ENCODE peak calls at places on chromosomes 12 and 14, in six cellular contexts. Z, E, O, L, F and J are unnamed samples.

GRCh38 chr12:12441891-12442461 is 85.1 kb downstream of the BORCS5 start:
- DNase-seq in F (no peak), L (no peak), E (no peak), Z (no peak), O (no peak), J (no peak)

GRCh38 chr14:50364792-50365191 is 31.9 kb downstream of the CDKL1 start:
- DNase-seq in F (no peak), L (no peak), O (no peak), Z (no peak), E (no peak), J (no peak)

GRCh38 chr12:13038491-13039161 is 5.6 kb upstream of the FAM234B start:
- DNase-seq in F (no peak), Z (no peak), O (no peak), E (no peak), L (no peak), J (no peak)

GRCh38 chr14:39384177-39384576 is 48.1 kb downstream of the FBXO33 start:
- DNase-seq in F (no peak), Z (no peak), O (no peak), L (no peak), E (no peak), J (no peak)

GRCh38 chr12:56425940-56426438 is 23.2 kb downstream of the TIMELESS start:
- DNase-seq in F (no peak), O (no peak), Z (no peak), L (no peak), E (no peak), J (no peak)

GRCh38 chr14:94670692-94671285 is 58.6 kb downstream of the SERPINA3 start:
- DNase-seq in E (no peak), L (no peak), O (no peak), Z (no peak), F (no peak), J (no peak)

GRCh38 chr12:52831251-52831650 is 2.9 kb downstream of the KRT79 start:
- DNase-seq in L (no peak), Z (no peak), O (no peak), F (no peak), E (no peak), J (no peak)

GRCh38 chr12:26287666-26288408 is 92.5 kb downstream of the SSPN start:
- DNase-seq in F (no peak), Z (peak; percentile 69), E (peak; percentile 25), L (no peak), O (peak; percentile 40), J (no peak)

GRCh38 chr14:36940476-36940875 is 231.9 kb downstream of the SLC25A21 start:
- DNase-seq in Z (no peak), L (no peak), O (no peak), F (no peak), E (no peak), J (no peak)

GRCh38 chr12:132596016-132596415 is 14.4 kb downstream of the LRCOL1 start:
- DNase-seq in Z (no peak), O (no peak), F (no peak), E (peak; percentile 73), L (no peak), J (no peak)

GRCh38 chr14:104983231-104983721 is 2.3 kb upstream of the CLBA1 start:
- DNase-seq in E (peak; percentile 34), O (no peak), Z (no peak), F (no peak), L (no peak), J (peak; percentile 59)

GRCh38 chr12:836952-837351 is 84.6 kb downstream of the WNK1 start:
- DNase-seq in Z (no peak), F (no peak), O (no peak), E (no peak), L (no peak), J (no peak)

GRCh38 chr12:22978962-22979361 is 354.0 kb downstream of the ETNK1 start:
- DNase-seq in F (no peak), Z (no peak), O (no peak), L (no peak), E (no peak), J (no peak)

GRCh38 chr12:45409966-45410365 is 194.1 kb downstream of the ANO6 start:
- DNase-seq in Z (no peak), L (peak; percentile 23), E (no peak), O (no peak), F (peak; percentile 45), J (no peak)

GRCh38 chr12:103820881-103821489 is 20.0 kb downstream of the NT5DC3 start:
- DNase-seq in Z (no peak), E (no peak), F (no peak), O (no peak), L (no peak), J (no peak)

GRCh38 chr12:57593187-57593586 is 2.2 kb downstream of the PIP4K2C start:
- DNase-seq in E (no peak), L (no peak), Z (no peak), O (no peak), F (no peak), J (no peak)

GRCh38 chr12:113448874-113449273 is 22.8 kb downstream of the LHX5 start:
- DNase-seq in L (no peak), O (no peak), E (no peak), F (no peak), Z (no peak), J (no peak)

GRCh38 chr12:10633541-10633940 is 20.1 kb upstream of the MAGOHB start:
- DNase-seq in Z (no peak), F (no peak), O (no peak), E (no peak), L (no peak), J (no peak)

GRCh38 chr14:52797653-52798052 is 6.2 kb upstream of the GNPNAT1 start:
- DNase-seq in E (no peak), Z (no peak), O (no peak), L (no peak), F (no peak), J (no peak)

GRCh38 chr14:49972840-49973239 is 80.0 kb downstream of the ARF6 start:
- DNase-seq in O (peak; percentile 36), E (no peak), F (no peak), Z (peak; percentile 44), L (peak; percentile 48), J (no peak)

GRCh38 chr14:30938617-30939016 is 64.3 kb downstream of the COCH start:
- DNase-seq in Z (no peak), E (no peak), L (no peak), O (no peak), F (no peak), J (no peak)

GRCh38 chr12:120944645-120945217 is 33.6 kb upstream of the HNF1A start:
- DNase-seq in O (peak; percentile 67), Z (peak; percentile 82), F (peak; percentile 40), E (no peak), L (no peak), J (no peak)

GRCh38 chr12:54037360-54038259 is 4.8 kb downstream of the HOXC5 start:
- DNase-seq in E (no peak), Z (no peak), F (no peak), O (no peak), L (no peak), J (no peak)

GRCh38 chr14:98651042-98651441 is 621.0 kb downstream of the BCL11B start:
- DNase-seq in L (no peak), E (no peak), F (no peak), O (no peak), Z (no peak), J (no peak)

GRCh38 chr12:83945871-83946270 is 966.7 kb downstream of the SLC6A15 start:
- DNase-seq in F (no peak), O (no peak), E (no peak), L (no peak), Z (no peak), J (no peak)

GRCh38 chr12:10252201-10252600 is 39.5 kb downstream of the GABARAPL1 start:
- DNase-seq in F (no peak), O (no peak), L (no peak), E (no peak), Z (no peak), J (no peak)

GRCh38 chr12:56261503-56262230 is 3.5 kb upstream of the ANKRD52 start:
- DNase-seq in F (no peak), Z (no peak), L (no peak), O (no peak), E (no peak), J (no peak)

GRCh38 chr12:121803861-121804416 is at the start of gene SETD1B:
- DNase-seq in L (peak; percentile 58), Z (peak; percentile 71), F (peak; percentile 81), E (peak; percentile 91), O (peak; percentile 64), J (peak; percentile 74)

GRCh38 chr12:108305520-108305919 is 33.6 kb downstream of the CMKLR1 start:
- DNase-seq in L (peak; percentile 66), Z (peak; percentile 65), F (peak; percentile 95), E (no peak), O (peak; percentile 46), J (peak; percentile 94)
- H3K4me1 ChIP-seq in L (peaks cover 1% of the 10 kb centered on the region), Z (peaks cover 53% of the 10 kb centered on the region), F (peaks cover 82% of the 10 kb centered on the region), E (peaks cover 68% of the 10 kb centered on the region), O (peaks cover 64% of the 10 kb centered on the region), J (peaks cover 69% of the 10 kb centered on the region)

GRCh38 chr12:88538250-88538649 is 42.0 kb downstream of the KITLG start:
- DNase-seq in E (no peak), L (no peak), Z (no peak), O (no peak), F (no peak), J (no peak)

GRCh38 chr12:88538697-88539096 is 41.6 kb downstream of the KITLG start:
- DNase-seq in O (no peak), E (no peak), Z (no peak), L (no peak), F (no peak), J (no peak)

GRCh38 chr12:88544991-88545684 is 35.1 kb downstream of the KITLG start:
- DNase-seq in F (no peak), L (no peak), O (no peak), E (no peak), Z (no peak), J (no peak)

DNA sequence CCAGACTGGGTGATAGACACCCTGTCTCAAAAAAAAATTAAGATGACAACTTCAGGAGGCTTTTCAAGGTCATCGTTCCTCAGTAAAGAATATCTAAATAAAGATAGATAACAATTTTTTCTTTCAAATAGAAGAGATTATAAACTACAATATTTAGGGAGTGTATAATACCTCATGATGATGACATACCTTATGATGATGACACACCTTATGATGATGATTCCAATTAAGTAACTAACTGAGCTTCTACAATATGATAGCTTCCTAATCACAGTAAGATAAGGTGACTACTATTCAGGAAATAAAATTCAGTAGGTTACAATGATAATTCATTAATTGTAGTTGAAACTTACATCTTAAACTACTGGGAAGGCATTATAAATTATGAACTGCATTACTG is 40.4 kb downstream of the KITLG start:
- DNase-seq in E (no peak), O (no peak), L (no peak), F (no peak), Z (no peak), J (no peak)
- TF ChIP-seq POLR2A in E (no peak), O (no peak), L (no peak), F (no peak), Z (no peak), J (no peak)

DNA sequence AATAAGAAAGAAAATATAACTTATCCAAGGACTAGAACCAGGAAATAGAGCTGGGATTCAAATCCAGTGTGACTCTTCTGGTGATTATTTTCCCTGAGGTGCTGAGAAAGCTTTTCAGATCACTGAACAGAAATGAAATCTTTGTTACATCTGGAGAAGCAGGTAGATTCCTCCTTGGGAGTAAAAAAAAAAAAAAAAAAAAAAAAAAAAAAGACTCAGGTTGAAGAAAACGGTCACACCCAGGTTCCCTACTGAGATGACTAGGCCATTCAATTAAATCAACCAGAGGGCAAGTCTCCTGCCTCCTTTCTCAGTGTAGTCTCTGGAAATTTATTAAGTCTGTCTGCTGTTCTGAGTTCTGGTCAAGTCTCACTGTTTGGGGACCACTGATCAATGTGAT is 24.0 kb downstream of the ARG2 start:
- DNase-seq in Z (no peak), O (no peak), F (no peak), E (no peak), L (no peak), J (no peak)
- H3K27ac ChIP-seq in Z (no peak overlapping the region), O (peak overlapping the region; percentile 5), F (no peak overlapping the region), E (no peak overlapping the region), L (no peak overlapping the region), J (no peak overlapping the region)

GRCh38 chr14:101812071-101812470 is 50.6 kb downstream of the PPP2R5C start:
- DNase-seq in O (no peak), E (no peak), Z (peak; percentile 57), L (no peak), F (no peak), J (no peak)
- H3K4me1 ChIP-seq in O (peaks cover 65% of the 10 kb centered on the region), E (peaks cover 44% of the 10 kb centered on the region), Z (peaks cover 60% of the 10 kb centered on the region), L (peaks cover 13% of the 10 kb centered on the region), F (peaks cover 63% of the 10 kb centered on the region), J (peaks cover 53% of the 10 kb centered on the region)